ENCODE peak calls at places on chromosomes 4 and X, in seven cellular contexts. F, A, O, L, C, B and Q are unnamed samples.

GRCh38 chrX:155113097-155113496 is 41.8 kb downstream of the BRCC3 start:
- DNase-seq in A (no peak), F (no peak), L (no peak), B (no peak), O (no peak), C (no peak), Q (no peak)

GRCh38 chr4:2341261-2341841 is 77.1 kb downstream of the ZFYVE28 start:
- DNase-seq in O (no peak), L (no peak), C (no peak), A (peak), F (peak), B (no peak), Q (peak)

GRCh38 chrX:154804957-154805695 is at the start of gene MPP1:
- DNase-seq in C (peak), L (peak), A (peak), F (peak), B (peak), O (peak), Q (peak)

GRCh38 chr4:60013458-60013857 is 1186.7 kb upstream of the ADGRL3 start:
- DNase-seq in A (no peak), B (no peak), L (no peak), O (no peak), C (no peak), F (no peak), Q (no peak)

GRCh38 chrX:102008901-102009300 is 77.1 kb upstream of the ZMAT1 start:
- DNase-seq in L (no peak), O (no peak), F (no peak), C (no peak), B (no peak), A (no peak), Q (no peak)

GRCh38 chrX:7077241-7077909 is 70.1 kb upstream of the STS start:
- DNase-seq in F (no peak), A (no peak), L (no peak), O (no peak), C (no peak), B (no peak), Q (no peak)

GRCh38 chr4:57424231-57424897 is 314.2 kb upstream of the IGFBP7 start:
- DNase-seq in F (peak), C (no peak), O (peak), A (no peak), L (peak), B (no peak), Q (no peak)

GRCh38 chrX:41051303-41051702 is 33.9 kb upstream of the USP9X start:
- DNase-seq in L (no peak), O (no peak), F (no peak), A (no peak), C (no peak), B (no peak), Q (no peak)

GRCh38 chr4:113636877-113637276 is 124.7 kb downstream of the CAMK2D start:
- DNase-seq in C (no peak), B (no peak), A (no peak), F (no peak), L (no peak), O (peak), Q (peak)

GRCh38 chr4:87975466-87975865 is at the start of gene SPP1:
- DNase-seq in B (no peak), C (no peak), L (no peak), O (peak), F (no peak), A (no peak), Q (peak)

GRCh38 chr4:119041951-119042560 is 93.6 kb upstream of the MYOZ2 start:
- DNase-seq in A (peak), B (peak), L (peak), F (peak), C (peak), O (peak), Q (no peak)

GRCh38 chr4:10721616-10722015 is 37.0 kb upstream of the CLNK start:
- DNase-seq in L (no peak), C (no peak), A (no peak), F (no peak), B (no peak), O (no peak), Q (no peak)

GRCh38 chrX:130118396-130118795 is 8.1 kb upstream of the ELF4 start:
- DNase-seq in L (no peak), C (no peak), B (peak), O (peak), F (no peak), A (no peak), Q (no peak)

GRCh38 chr4:177450421-177451107 is 8.3 kb upstream of the AGA start:
- DNase-seq in F (no peak), L (no peak), C (no peak), O (peak), A (no peak), B (no peak), Q (no peak)

GRCh38 chr4:112951362-112951962 is 98.0 kb upstream of the ANK2 start:
- DNase-seq in C (no peak), B (no peak), L (no peak), F (no peak), O (peak), A (no peak), Q (no peak)

GRCh38 chrX:129779747-129780146 is at the start of gene SASH3:
- DNase-seq in F (peak), A (peak), O (no peak), B (no peak), C (no peak), L (no peak), Q (peak)

GRCh38 chr4:94525993-94526740 is 74.4 kb downstream of the PDLIM5 start:
- DNase-seq in A (no peak), B (no peak), L (no peak), F (no peak), O (peak), C (no peak), Q (no peak)

GRCh38 chr4:113383111-113383785 is 333.8 kb downstream of the ANK2 start:
- DNase-seq in A (no peak), F (peak), B (no peak), O (peak), C (no peak), L (no peak), Q (no peak)

GRCh38 chr4:15778191-15778741 is at the start of gene CD38:
- DNase-seq in A (peak), B (no peak), O (no peak), C (peak), L (no peak), F (no peak), Q (peak)

GRCh38 chrX:7586126-7586525 is 256.8 kb upstream of the VCX start:
- DNase-seq in A (no peak), O (peak), L (no peak), F (no peak), C (no peak), B (no peak), Q (no peak)

GRCh38 chr4:176622251-176622968 is 170.3 kb downstream of the VEGFC start:
- DNase-seq in A (no peak), O (peak), B (no peak), F (no peak), L (no peak), C (no peak), Q (no peak)

GRCh38 chrX:107718156-107718621 is 57.4 kb downstream of the TSC22D3 start:
- DNase-seq in A (peak), F (peak), C (peak), L (peak), B (peak), O (peak), Q (peak)

GRCh38 chrX:3522016-3522690 is 175.7 kb upstream of the MXRA5 start:
- DNase-seq in O (peak), F (no peak), C (no peak), A (no peak), L (no peak), B (no peak), Q (no peak)

GRCh38 chr4:113743690-113744089 is 17.8 kb downstream of the CAMK2D start:
- DNase-seq in B (no peak), C (no peak), A (no peak), O (no peak), L (no peak), F (peak), Q (no peak)

GRCh38 chr4:173264245-173264959 is 69.8 kb downstream of the HMGB2 start:
- DNase-seq in B (peak), C (no peak), O (peak), F (peak), L (peak), A (peak), Q (no peak)

GRCh38 chr4:188822698-188823097 is 683.5 kb downstream of the TRIML1 start:
- DNase-seq in C (no peak), B (no peak), A (no peak), L (no peak), O (no peak), F (no peak), Q (no peak)

GRCh38 chrX:73401591-73402266 is 45.1 kb upstream of the CDX4 start:
- DNase-seq in B (no peak), C (peak), A (no peak), O (no peak), F (no peak), L (no peak), Q (no peak)

GRCh38 chr4:184280591-184281071 is 63.0 kb upstream of the ENPP6 start:
- DNase-seq in F (no peak), L (no peak), A (no peak), O (no peak), C (peak), B (no peak), Q (no peak)

GRCh38 chrX:151974336-151975227 is at the start of gene GABRE:
- DNase-seq in C (peak), F (no peak), L (peak), A (peak), O (no peak), B (peak), Q (no peak)

GRCh38 chrX:131752493-131753198 is 208.8 kb downstream of the OR13H1 start:
- DNase-seq in O (peak), F (peak), L (no peak), B (peak), C (no peak), A (peak), Q (peak)

GRCh38 chr4:162272215-162272614 is 108.4 kb upstream of the FSTL5 start:
- DNase-seq in L (no peak), A (no peak), B (no peak), C (no peak), O (no peak), F (no peak), Q (no peak)

DNA sequence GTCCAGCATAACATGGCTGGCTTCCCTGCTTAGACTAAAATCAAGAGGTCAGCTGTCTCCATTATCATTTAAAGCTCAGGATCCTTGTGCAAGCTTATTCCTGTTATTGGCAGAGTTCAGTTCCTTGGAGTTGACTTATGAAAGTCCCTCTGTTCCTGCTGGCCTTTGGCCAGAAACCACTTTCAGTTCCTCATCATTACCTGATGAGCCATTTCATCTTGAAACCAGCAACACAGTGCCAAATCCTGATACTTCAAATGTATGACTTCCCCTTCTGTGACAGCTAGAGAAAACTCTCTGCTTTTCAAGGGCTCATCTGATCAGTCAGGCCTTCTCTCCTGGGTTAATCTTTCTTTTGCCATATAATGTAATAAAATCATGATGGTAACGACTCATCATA is 110.6 kb upstream of the FSTL5 start:
- DNase-seq in F (peak), A (peak), L (no peak), B (no peak), O (no peak), C (no peak), Q (no peak)
- H3K27ac ChIP-seq in F (no peak), A (no peak), L (no peak), B (no peak), O (no peak), C (no peak), Q (no peak)

DNA sequence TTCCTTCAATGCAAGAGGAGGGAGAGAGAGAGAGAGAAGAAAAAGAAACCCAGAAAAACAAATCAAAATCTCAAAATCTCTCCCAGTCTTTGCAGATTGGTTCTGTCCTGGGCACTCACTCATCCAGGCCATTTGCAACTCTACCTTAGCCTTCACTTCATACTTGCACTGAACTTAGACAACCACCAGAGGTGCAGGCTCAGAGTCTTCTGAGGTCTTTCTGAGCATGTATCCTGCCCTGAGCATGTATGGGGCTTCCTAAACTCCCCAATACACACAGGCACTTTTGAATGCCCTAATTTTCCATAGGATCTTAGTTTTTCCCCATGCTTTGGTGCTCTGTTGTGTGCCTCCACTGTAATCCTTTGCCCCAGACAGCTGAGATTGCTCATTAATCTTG is 2.9 kb downstream of the CFI start:
- DNase-seq in B (no peak), F (no peak), A (no peak), C (no peak), O (no peak), L (no peak), Q (no peak)
- H3K4me3 ChIP-seq in B (no peak), F (no peak), A (no peak), C (no peak), O (no peak), L (no peak), Q (no peak)

DNA sequence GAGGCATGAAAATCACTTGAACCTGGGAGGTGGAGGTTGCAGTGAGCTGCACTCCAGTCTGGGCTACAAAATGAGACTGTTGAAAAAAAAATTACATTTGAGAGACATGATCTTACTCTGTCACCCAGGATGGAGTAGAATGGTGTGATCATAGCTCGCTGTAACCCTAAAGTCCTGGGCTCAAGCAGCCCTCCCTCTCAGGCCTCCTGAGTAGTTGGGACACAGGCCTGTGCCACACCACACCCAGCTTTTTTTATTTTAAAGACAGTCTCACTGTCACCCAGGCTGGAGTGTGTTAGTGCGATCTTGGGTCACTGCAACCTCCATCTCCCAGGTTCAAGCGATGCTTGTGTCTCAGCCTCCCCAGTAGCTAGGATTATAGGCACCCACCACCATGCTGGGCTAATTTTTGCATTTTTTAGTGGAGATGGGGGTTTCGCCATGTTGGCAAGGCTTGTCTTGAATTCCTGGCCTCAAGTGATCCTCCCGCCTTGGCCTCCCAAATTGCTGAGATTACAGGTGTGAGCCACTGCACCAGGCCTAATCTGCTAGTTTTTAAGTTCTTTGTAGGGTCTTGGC is 6.1 kb downstream of the RPS3A start:
- DNase-seq in L (no peak), C (no peak), B (no peak), A (no peak), F (no peak), O (no peak), Q (no peak)
- TF ChIP-seq POLR2A in L (no peak), C (no peak), B (no peak), A (no peak), F (no peak), O (no peak), Q (no peak)

GRCh38 chr4:169618286-169618685 is 2.1 kb upstream of the CLCN3 start:
- DNase-seq in C (no peak), F (no peak), L (no peak), B (no peak), O (peak), A (no peak), Q (no peak)
- H3K27ac ChIP-seq in C (no peak), F (no peak), L (no peak), B (no peak), O (no peak), A (no peak), Q (no peak)

GRCh38 chr4:105279314-105279713 is 132.6 kb downstream of the TET2 start:
- DNase-seq in C (no peak), A (no peak), L (no peak), F (no peak), O (no peak), B (no peak), Q (no peak)
- H3K4me3 ChIP-seq in C (no peak), A (no peak), L (no peak), F (no peak), O (no peak), B (no peak), Q (no peak)

DNA sequence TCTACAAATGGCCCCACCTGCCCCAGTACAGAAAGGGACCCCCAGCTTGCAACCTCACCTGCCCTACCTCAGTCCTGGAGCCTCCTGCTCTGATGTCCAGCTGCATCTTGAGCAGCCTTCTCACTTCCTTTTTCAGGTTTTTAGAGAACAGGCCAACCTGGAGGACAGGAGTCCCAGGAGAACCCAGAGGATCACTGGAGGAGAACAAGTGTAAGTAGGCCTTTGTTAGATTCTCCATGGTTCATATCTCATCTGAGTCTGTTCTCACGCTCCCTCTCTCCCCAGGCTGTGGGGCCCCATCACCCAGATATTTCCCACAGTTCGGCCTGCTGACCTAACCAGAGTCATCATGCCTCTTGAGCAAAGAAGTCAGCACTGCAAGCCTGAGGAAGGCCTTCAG is 3.6 kb downstream of the MAGEA11 start:
- DNase-seq in A (peak), F (no peak), O (no peak), B (no peak), L (no peak), C (no peak), Q (no peak)
- TF ChIP-seq POLR2A in A (no peak), F (no peak), O (no peak), B (no peak), L (no peak), C (no peak), Q (no peak)

DNA sequence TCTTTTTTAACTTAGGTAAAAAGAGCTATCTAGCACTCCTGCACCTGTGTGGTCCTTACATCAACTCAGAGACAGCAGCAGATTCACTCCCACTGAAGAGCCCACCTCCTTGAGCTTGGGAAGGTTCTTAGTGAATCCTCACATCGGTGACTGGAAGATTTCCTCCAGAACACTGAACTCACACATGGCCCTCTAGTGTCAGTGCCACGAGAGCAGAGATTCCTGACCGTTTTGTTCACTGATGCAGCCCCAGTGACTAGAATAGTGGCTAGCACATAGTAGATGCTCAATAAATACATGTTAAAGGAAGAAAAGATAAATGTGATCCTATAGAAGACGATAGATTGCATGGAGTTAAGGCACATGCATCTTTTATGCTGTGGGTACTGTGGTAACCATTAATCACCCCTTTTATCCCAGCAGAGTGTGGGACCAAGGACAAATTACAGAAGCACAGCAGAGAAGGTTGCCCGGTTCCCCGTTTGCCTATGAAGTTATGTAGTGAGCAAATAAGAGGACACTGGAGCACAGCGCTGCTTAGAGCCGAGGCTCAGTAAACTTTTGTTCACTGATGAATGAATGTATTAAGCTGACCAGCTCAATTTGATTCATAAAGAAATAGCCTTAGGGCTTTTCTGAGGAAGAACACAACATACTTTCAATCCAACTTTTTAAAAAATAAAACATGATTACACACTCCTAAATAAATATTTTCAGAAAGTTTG is 8.7 kb downstream of the GASK1B start:
- DNase-seq in O (no peak), B (no peak), A (no peak), F (peak), L (no peak), C (no peak), Q (no peak)
- H3K27ac ChIP-seq in O (no peak), B (peak), A (peak), F (peak), L (peak), C (no peak), Q (no peak)

DNA sequence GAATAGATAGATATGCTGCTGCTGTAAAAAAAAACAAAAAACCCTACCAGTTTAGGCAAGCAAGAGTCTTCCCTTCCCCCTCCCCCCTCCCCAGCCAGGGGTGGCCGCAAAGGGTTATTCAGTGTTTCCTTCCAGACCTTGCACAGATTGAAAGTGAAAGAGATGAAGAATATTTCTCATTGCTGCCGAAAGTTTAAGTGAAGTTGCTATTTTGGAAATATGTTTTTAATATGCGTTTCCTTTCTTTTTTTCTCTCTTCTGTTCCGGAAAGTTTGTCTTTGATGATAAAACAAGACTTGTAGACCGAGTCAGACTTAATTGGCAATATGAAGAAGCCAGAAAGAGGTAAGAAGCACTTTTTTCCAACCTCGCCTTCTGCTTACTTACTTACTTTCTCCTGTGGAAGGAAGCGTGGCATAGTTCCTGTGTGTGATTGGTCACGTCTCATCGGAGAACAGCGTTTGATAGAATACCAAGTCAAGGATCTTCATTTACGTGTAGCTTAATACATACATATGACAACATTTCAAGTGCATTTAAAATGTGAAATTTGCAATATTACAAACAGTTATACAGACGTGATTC is 58.4 kb upstream of the CLCN4 start:
- DNase-seq in B (no peak), A (no peak), C (no peak), L (no peak), F (no peak), O (no peak), Q (no peak)
- H3K4me3 ChIP-seq in B (peak), A (peak), C (no peak), L (no peak), F (no peak), O (no peak), Q (peak)

GRCh38 chrX:65589304-65589703 is 54.7 kb upstream of the LAS1L start:
- DNase-seq in B (no peak), C (no peak), F (no peak), L (no peak), A (no peak), O (no peak), Q (no peak)

GRCh38 chrX:65588795-65589194 is 54.2 kb upstream of the LAS1L start:
- DNase-seq in B (no peak), O (no peak), A (no peak), L (no peak), F (no peak), C (no peak), Q (no peak)

GRCh38 chrX:65586491-65586890 is 51.9 kb upstream of the LAS1L start:
- DNase-seq in B (no peak), A (no peak), C (no peak), L (no peak), O (peak), F (no peak), Q (no peak)

GRCh38 chrX:65591206-65591605 is 56.6 kb upstream of the LAS1L start:
- DNase-seq in O (no peak), F (no peak), C (no peak), A (no peak), L (no peak), B (no peak), Q (no peak)

GRCh38 chrX:65587616-65588526 is 53.3 kb upstream of the LAS1L start:
- DNase-seq in L (peak), O (peak), B (peak), C (peak), A (peak), F (peak), Q (no peak)
- TF ChIP-seq POLR2A in L (no peak), O (no peak), B (no peak), C (no peak), A (no peak), F (no peak), Q (no peak)